ENCODE peak calls at places on chromosomes 2 and 18, in five cellular contexts. One of them, this sample, is unnamed.
A peak's percentile ranks its signal among the peaks of the same experiment; 100 is the strongest.

GRCh38 chr18:64409511-64409910 is 260.6 kb upstream of the LINC00305 start:
- DNase-seq in right atrium auricular region: no peak
- DNase-seq in A549: peak; percentile 4
- DNase-seq in kidney: no peak
- DNase-seq in testis: no peak
- DNase-seq in this sample: no peak

GRCh38 chr2:106970471-106971261 is 84.7 kb upstream of the ST6GAL2 start:
- DNase-seq in right atrium auricular region: no peak
- DNase-seq in A549: peak; percentile 75
- DNase-seq in kidney: no peak
- DNase-seq in testis: no peak
- DNase-seq in this sample: no peak

GRCh38 chr18:50051288-50051687 is 143.7 kb downstream of the MYO5B start:
- DNase-seq in A549: peak; percentile 13
- DNase-seq in kidney: no peak
- DNase-seq in testis: no peak
- DNase-seq in right atrium auricular region: no peak
- DNase-seq in this sample: no peak

GRCh38 chr18:32095571-32096229 is 4.0 kb downstream of the RNF138 start:
- DNase-seq in right atrium auricular region: no peak
- DNase-seq in testis: no peak
- DNase-seq in A549: no peak
- DNase-seq in kidney: no peak
- DNase-seq in this sample: no peak

GRCh38 chr2:53777134-53777533 is 9.5 kb downstream of the CHAC2 start:
- DNase-seq in kidney: no peak
- DNase-seq in testis: no peak
- DNase-seq in right atrium auricular region: no peak
- DNase-seq in A549: no peak
- DNase-seq in this sample: no peak

GRCh38 chr18:45122510-45122909 is 441.8 kb downstream of the SETBP1 start:
- DNase-seq in testis: no peak
- DNase-seq in A549: no peak
- DNase-seq in kidney: no peak
- DNase-seq in right atrium auricular region: no peak
- DNase-seq in this sample: no peak

GRCh38 chr2:192585418-192585817 is 390.7 kb upstream of the TMEFF2 start:
- DNase-seq in testis: no peak
- DNase-seq in right atrium auricular region: no peak
- DNase-seq in kidney: no peak
- DNase-seq in A549: no peak
- DNase-seq in this sample: no peak

GRCh38 chr2:235951980-235952379 is 216.2 kb downstream of the GBX2 start:
- DNase-seq in testis: no peak
- DNase-seq in A549: no peak
- DNase-seq in right atrium auricular region: no peak
- DNase-seq in kidney: no peak
- DNase-seq in this sample: no peak

GRCh38 chr2:45822272-45822630 is 170.8 kb downstream of the PRKCE start:
- DNase-seq in testis: no peak
- DNase-seq in kidney: no peak
- DNase-seq in right atrium auricular region: no peak
- DNase-seq in A549: no peak
- DNase-seq in this sample: no peak

GRCh38 chr2:131092409-131093065 is 723 bp downstream of the FAM168B start:
- DNase-seq in testis: no peak
- DNase-seq in kidney: no peak
- DNase-seq in A549: peak; percentile 17
- DNase-seq in right atrium auricular region: no peak
- DNase-seq in this sample: no peak

GRCh38 chr2:113979172-113980128 is 89.6 kb downstream of the ACTR3 start:
- DNase-seq in kidney: peak; percentile 82
- DNase-seq in A549: peak; percentile 46
- DNase-seq in testis: peak; percentile 76
- DNase-seq in right atrium auricular region: no peak
- DNase-seq in this sample: no peak

GRCh38 chr2:235669269-235669831 is 175.5 kb downstream of the AGAP1 start:
- DNase-seq in kidney: peak; percentile 82
- DNase-seq in right atrium auricular region: no peak
- DNase-seq in testis: peak; percentile 64
- DNase-seq in A549: peak; percentile 82
- DNase-seq in this sample: peak; percentile 94

GRCh38 chr2:121860033-121860810 is 104.8 kb downstream of the TSN start:
- DNase-seq in right atrium auricular region: no peak
- DNase-seq in A549: peak; percentile 31
- DNase-seq in testis: no peak
- DNase-seq in kidney: no peak
- DNase-seq in this sample: no peak

GRCh38 chr2:128441341-128442052 is 122.8 kb upstream of the HS6ST1 start:
- DNase-seq in kidney: peak; percentile 72
- DNase-seq in A549: no peak
- DNase-seq in testis: no peak
- DNase-seq in right atrium auricular region: peak; percentile 43
- DNase-seq in this sample: no peak

GRCh38 chr2:185578293-185578692 is 160.3 kb upstream of the FSIP2 start:
- DNase-seq in right atrium auricular region: no peak
- DNase-seq in kidney: no peak
- DNase-seq in testis: no peak
- DNase-seq in A549: no peak
- DNase-seq in this sample: no peak

GRCh38 chr2:24122356-24123211 is 550 bp downstream of the PFN4 start:
- DNase-seq in right atrium auricular region: no peak
- DNase-seq in kidney: no peak
- DNase-seq in testis: no peak
- DNase-seq in A549: peak; percentile 18
- DNase-seq in this sample: no peak

GRCh38 chr18:67669993-67670671 is 153.6 kb upstream of the DSEL start:
- DNase-seq in kidney: no peak
- DNase-seq in testis: no peak
- DNase-seq in right atrium auricular region: no peak
- DNase-seq in A549: no peak
- DNase-seq in this sample: no peak

GRCh38 chr2:239177908-239178307 is 222.9 kb downstream of the HDAC4 start:
- DNase-seq in kidney: peak; percentile 46
- DNase-seq in right atrium auricular region: no peak
- DNase-seq in A549: no peak
- DNase-seq in testis: no peak
- DNase-seq in this sample: no peak

GRCh38 chr18:468841-469796 is 31.4 kb downstream of the COLEC12 start:
- DNase-seq in testis: no peak
- DNase-seq in kidney: no peak
- DNase-seq in right atrium auricular region: no peak
- DNase-seq in A549: no peak
- DNase-seq in this sample: no peak

GRCh38 chr2:163405298-163405697 is 330.5 kb downstream of the FIGN start:
- DNase-seq in kidney: no peak
- DNase-seq in right atrium auricular region: no peak
- DNase-seq in testis: no peak
- DNase-seq in A549: no peak
- DNase-seq in this sample: no peak

GRCh38 chr18:56381151-56381550 is 257.2 kb downstream of the TXNL1 start:
- DNase-seq in testis: no peak
- DNase-seq in kidney: no peak
- DNase-seq in A549: no peak
- DNase-seq in right atrium auricular region: no peak
- DNase-seq in this sample: no peak

GRCh38 chr2:177817300-177817699 is 255.3 kb downstream of the PDE11A start:
- DNase-seq in kidney: no peak
- DNase-seq in A549: no peak
- DNase-seq in right atrium auricular region: no peak
- DNase-seq in testis: no peak
- DNase-seq in this sample: no peak

GRCh38 chr2:177808984-177809809 is 263.4 kb downstream of the PDE11A start:
- DNase-seq in A549: no peak
- DNase-seq in testis: no peak
- DNase-seq in right atrium auricular region: no peak
- DNase-seq in kidney: no peak
- DNase-seq in this sample: no peak

GRCh38 chr2:177818412-177818811 is 254.2 kb downstream of the PDE11A start:
- DNase-seq in kidney: no peak
- DNase-seq in testis: no peak
- DNase-seq in right atrium auricular region: no peak
- DNase-seq in A549: no peak
- DNase-seq in this sample: no peak

GRCh38 chr2:177816740-177817139 is 255.8 kb downstream of the PDE11A start:
- DNase-seq in right atrium auricular region: no peak
- DNase-seq in testis: no peak
- DNase-seq in kidney: no peak
- DNase-seq in A549: no peak
- DNase-seq in this sample: no peak

GRCh38 chr2:177812713-177813396 is 259.7 kb downstream of the PDE11A start:
- DNase-seq in right atrium auricular region: no peak
- DNase-seq in kidney: no peak
- DNase-seq in testis: no peak
- DNase-seq in A549: peak; percentile 8
- DNase-seq in this sample: no peak
- H3K4me3 ChIP-seq in right atrium auricular region: no peak overlapping the region
- H3K4me3 ChIP-seq in kidney: no peak overlapping the region
- H3K4me3 ChIP-seq in testis: no peak overlapping the region
- H3K4me3 ChIP-seq in A549: no peak overlapping the region
- H3K4me3 ChIP-seq in this sample: no peak overlapping the region

GRCh38 chr2:189548686-189549439 is 31.7 kb downstream of the SLC40A1 start:
- DNase-seq in right atrium auricular region: no peak
- DNase-seq in testis: no peak
- DNase-seq in kidney: no peak
- DNase-seq in A549: peak; percentile 62
- DNase-seq in this sample: no peak

GRCh38 chr2:189552334-189552990 is 28.1 kb downstream of the SLC40A1 start:
- DNase-seq in A549: no peak
- DNase-seq in right atrium auricular region: no peak
- DNase-seq in testis: no peak
- DNase-seq in kidney: no peak
- DNase-seq in this sample: no peak

GRCh38 chr2:189552991-189553404 is 27.6 kb downstream of the SLC40A1 start:
- DNase-seq in A549: peak; percentile 37
- DNase-seq in right atrium auricular region: no peak
- DNase-seq in testis: no peak
- DNase-seq in kidney: no peak
- DNase-seq in this sample: no peak

GRCh38 chr2:189551808-189552207 is 28.8 kb downstream of the SLC40A1 start:
- DNase-seq in kidney: no peak
- DNase-seq in testis: no peak
- DNase-seq in A549: no peak
- DNase-seq in right atrium auricular region: no peak
- DNase-seq in this sample: no peak

DNA sequence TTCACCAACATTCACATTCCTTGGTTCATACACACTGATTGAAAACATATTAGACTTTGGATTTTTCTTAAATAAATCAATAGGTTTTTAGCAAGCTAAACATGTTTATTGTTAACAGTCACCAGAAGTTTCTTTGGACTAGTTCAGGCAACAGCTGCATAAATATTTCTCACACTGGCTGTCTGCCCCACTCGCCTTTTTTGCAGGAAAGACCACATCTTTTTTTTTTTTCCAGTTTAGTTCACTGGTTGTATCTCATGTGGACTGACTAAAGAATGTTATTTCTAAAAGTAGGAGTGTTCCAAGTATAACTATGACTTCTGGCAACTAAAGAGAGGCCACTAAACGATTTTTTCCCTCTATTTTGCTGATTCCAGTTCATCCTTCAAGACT is 31.1 kb downstream of the SLC40A1 start:
- DNase-seq in testis: peak; percentile 51
- DNase-seq in right atrium auricular region: no peak
- DNase-seq in A549: no peak
- DNase-seq in kidney: no peak
- DNase-seq in this sample: no peak
- H3K4me1 ChIP-seq in testis: peaks cover 20% of the 10 kb centered on the region
- H3K4me1 ChIP-seq in right atrium auricular region: peaks cover 50% of the 10 kb centered on the region
- H3K4me1 ChIP-seq in A549: peaks cover 44% of the 10 kb centered on the region
- H3K4me1 ChIP-seq in kidney: peaks cover 4% of the 10 kb centered on the region
- H3K4me1 ChIP-seq in this sample: no peaks in the 10 kb centered on the region

DNA sequence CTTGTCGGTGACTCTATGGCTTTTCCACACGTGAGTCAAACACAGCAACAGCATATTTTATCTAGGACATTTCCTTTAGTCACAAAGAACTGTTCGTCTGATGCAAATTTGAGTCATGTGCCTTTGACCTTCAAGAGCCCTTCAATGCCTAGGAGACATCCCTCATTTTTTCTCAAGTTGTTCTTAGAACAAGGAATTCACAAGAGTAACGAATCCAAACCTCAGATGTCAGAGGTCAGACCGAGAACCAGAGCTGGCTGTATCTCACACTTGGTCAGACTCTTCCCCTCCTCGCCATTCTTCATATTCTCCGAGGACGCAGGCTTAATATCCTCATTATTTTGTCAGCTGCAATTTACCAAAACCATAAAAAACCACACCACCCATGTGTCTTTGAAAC is 60.6 kb upstream of the ALKAL2 start:
- DNase-seq in right atrium auricular region: no peak
- DNase-seq in A549: no peak
- DNase-seq in testis: peak; percentile 52
- DNase-seq in kidney: no peak
- DNase-seq in this sample: no peak
- H3K27ac ChIP-seq in right atrium auricular region: no peak overlapping the region
- H3K27ac ChIP-seq in A549: no peak overlapping the region
- H3K27ac ChIP-seq in testis: no peak overlapping the region
- H3K27ac ChIP-seq in kidney: no peak overlapping the region
- H3K27ac ChIP-seq in this sample: no peak overlapping the region

GRCh38 chr18:55338955-55339662 is 248.9 kb downstream of the TCF4 start:
- DNase-seq in kidney: no peak
- DNase-seq in right atrium auricular region: no peak
- DNase-seq in testis: no peak
- DNase-seq in A549: no peak
- DNase-seq in this sample: no peak

GRCh38 chr18:55337153-55337552 is 250.8 kb downstream of the TCF4 start:
- DNase-seq in testis: no peak
- DNase-seq in A549: no peak
- DNase-seq in kidney: no peak
- DNase-seq in right atrium auricular region: no peak
- DNase-seq in this sample: no peak

GRCh38 chr18:55339990-55340389 is 248.0 kb downstream of the TCF4 start:
- DNase-seq in A549: no peak
- DNase-seq in kidney: no peak
- DNase-seq in testis: no peak
- DNase-seq in right atrium auricular region: no peak
- DNase-seq in this sample: no peak

GRCh38 chr18:55340998-55341397 is 247.0 kb downstream of the TCF4 start:
- DNase-seq in testis: no peak
- DNase-seq in kidney: no peak
- DNase-seq in right atrium auricular region: no peak
- DNase-seq in A549: no peak
- DNase-seq in this sample: no peak

DNA sequence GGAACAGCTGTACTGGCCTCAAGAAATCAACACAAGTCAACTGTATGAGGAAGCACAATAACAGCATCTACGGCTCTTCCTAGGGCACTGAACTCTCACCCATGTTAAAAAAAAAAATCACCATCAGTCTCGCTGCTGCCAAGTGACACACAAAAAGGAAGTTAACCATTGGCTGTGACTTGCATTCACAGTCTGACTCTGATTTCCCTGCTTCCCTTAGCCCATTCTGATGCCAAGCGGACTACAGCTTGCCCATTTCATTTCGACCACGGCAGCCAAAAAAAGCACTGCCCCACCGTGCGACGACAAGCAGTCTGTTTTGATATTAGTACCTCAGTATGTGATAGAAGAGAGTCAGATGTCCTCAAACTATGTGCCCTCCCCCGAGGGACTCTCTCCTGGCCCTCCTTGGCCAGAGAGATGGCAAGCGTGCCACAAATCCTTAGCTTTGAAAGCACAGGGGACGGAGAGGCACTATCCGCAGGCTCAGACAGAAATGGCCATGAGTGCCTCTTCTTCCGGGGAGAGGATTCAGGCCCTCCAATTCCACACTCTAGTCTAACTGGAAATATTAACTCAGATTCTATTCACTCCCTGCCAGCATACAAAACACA is 250.0 kb downstream of the TCF4 start:
- DNase-seq in right atrium auricular region: peak; percentile 71
- DNase-seq in A549: no peak
- DNase-seq in testis: no peak
- DNase-seq in kidney: no peak
- DNase-seq in this sample: no peak
- H3K4me3 ChIP-seq in right atrium auricular region: no peak overlapping the region
- H3K4me3 ChIP-seq in A549: no peak overlapping the region
- H3K4me3 ChIP-seq in testis: no peak overlapping the region
- H3K4me3 ChIP-seq in kidney: no peak overlapping the region
- H3K4me3 ChIP-seq in this sample: no peak overlapping the region

This sample was measured in upper lobe of left lung.